ENCODE peak calls at places on chromosomes 11 and 22, in six cellular contexts. Q is PC-3; B is fibroblast of lung; I is ovary; U is CD8-positive, alpha-beta memory T cell; H is thyroid gland. J is an unnamed sample.

GRCh38 chr11:134536677-134537076 is 124.6 kb upstream of the B3GAT1 start:
- DNase-seq in Q (no peak), B (no peak), I (no peak), U (no peak), H (no peak), J (no peak)

GRCh38 chr11:12727556-12728070 is 53.4 kb downstream of the TEAD1 start:
- DNase-seq in Q (no peak), B (peak; percentile 67), I (no peak), U (no peak), H (no peak), J (no peak)

GRCh38 chr11:11218287-11218986 is 134.6 kb downstream of the CSNK2A3 start:
- DNase-seq in Q (peak; percentile 20), B (no peak), I (no peak), U (no peak), H (peak; percentile 90), J (no peak)

GRCh38 chr11:103631841-103632240 is 404.6 kb upstream of the DDI1 start:
- DNase-seq in Q (peak; percentile 48), B (peak; percentile 56), I (no peak), U (no peak), H (no peak), J (no peak)

GRCh38 chr11:112852141-112852853 is 108.9 kb upstream of the NCAM1 start:
- DNase-seq in Q (peak; percentile 28), B (peak; percentile 7), I (no peak), U (no peak), H (no peak), J (no peak)

GRCh38 chr22:23370251-23370650 is 189.9 kb downstream of the BCR start:
- DNase-seq in Q (no peak), B (no peak), I (no peak), U (no peak), H (no peak), J (no peak)

GRCh38 chr22:28883917-28884753 is 763 bp downstream of the ZNRF3 start:
- DNase-seq in Q (peak; percentile 32), B (peak; percentile 33), I (peak; percentile 55), U (peak; percentile 28), H (peak; percentile 55), J (no peak)

GRCh38 chr11:44592125-44592643 is 26.7 kb downstream of the CD82 start:
- DNase-seq in Q (no peak), B (peak; percentile 79), I (peak; percentile 63), U (no peak), H (peak; percentile 23), J (peak; percentile 59)

GRCh38 chr11:12541588-12542151 is 132.6 kb upstream of the TEAD1 start:
- DNase-seq in Q (no peak), B (no peak), I (no peak), U (no peak), H (no peak), J (no peak)

GRCh38 chr11:27395556-27396258 is 32.7 kb upstream of the CCDC34 start:
- DNase-seq in Q (peak; percentile 65), B (peak; percentile 14), I (no peak), U (no peak), H (peak; percentile 44), J (no peak)

GRCh38 chr11:11279956-11280689 is 72.9 kb downstream of the CSNK2A3 start:
- DNase-seq in Q (peak; percentile 53), B (peak; percentile 42), I (no peak), U (no peak), H (no peak), J (no peak)

GRCh38 chr11:1600626-1601025 is 2.5 kb upstream of the KRTAP5-2 start:
- DNase-seq in Q (no peak), B (no peak), I (no peak), U (no peak), H (no peak), J (no peak)

GRCh38 chr11:57491371-57492061 is 24.0 kb downstream of the SLC43A1 start:
- DNase-seq in Q (no peak), B (peak; percentile 34), I (no peak), U (peak; percentile 40), H (no peak), J (no peak)

GRCh38 chr11:127106142-127106541 is 105.6 kb upstream of the KIRREL3 start:
- DNase-seq in Q (no peak), B (no peak), I (no peak), U (no peak), H (peak; percentile 41), J (no peak)

GRCh38 chr11:75894036-75894585 is 79.1 kb downstream of the UVRAG start:
- DNase-seq in Q (no peak), B (no peak), I (no peak), U (no peak), H (no peak), J (no peak)

GRCh38 chr11:29125621-29126020 is 891.2 kb downstream of the KCNA4 start:
- DNase-seq in Q (no peak), B (no peak), I (no peak), U (no peak), H (no peak), J (no peak)

GRCh38 chr11:10023202-10023601 is 270.8 kb downstream of the SBF2 start:
- DNase-seq in Q (no peak), B (no peak), I (no peak), U (no peak), H (no peak), J (no peak)

GRCh38 chr22:36486619-36487384 is 5.4 kb upstream of the TXN2 start:
- DNase-seq in Q (peak; percentile 56), B (peak; percentile 61), I (no peak), U (peak; percentile 50), H (peak; percentile 58), J (no peak)

DNA sequence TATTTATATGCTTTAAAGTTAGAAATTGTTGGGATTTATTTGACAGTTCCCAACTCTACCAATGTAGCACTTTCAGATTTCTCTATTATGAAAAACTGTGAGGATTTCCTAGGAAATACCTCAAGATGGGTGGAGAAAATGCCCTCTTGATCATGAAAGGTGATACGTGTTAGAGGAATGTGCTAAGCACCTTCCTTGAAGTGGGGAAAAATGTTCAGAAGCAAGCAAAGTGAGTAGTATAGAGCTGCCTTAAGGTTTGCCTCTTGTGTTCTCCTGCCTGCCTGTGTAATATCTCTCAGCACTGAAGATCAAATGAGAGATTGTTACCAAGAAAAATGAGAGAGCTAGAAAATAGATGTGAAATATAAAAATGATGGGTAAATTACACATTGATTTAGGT is 58.2 kb downstream of the YAP1 start:
- DNase-seq in Q (peak; percentile 67), B (no peak), I (no peak), U (no peak), H (no peak), J (no peak)
- H3K4me1 ChIP-seq in Q (peaks cover 51% of the 10 kb centered on the region), B (peaks cover 23% of the 10 kb centered on the region), I (peaks cover 3% of the 10 kb centered on the region), U (no peaks in the 10 kb centered on the region), H (peaks cover 57% of the 10 kb centered on the region), J (peaks cover 59% of the 10 kb centered on the region)

GRCh38 chr22:38067771-38068360 is 10.7 kb downstream of the PICK1 start:
- DNase-seq in Q (no peak), B (no peak), I (no peak), U (no peak), H (no peak), J (no peak)
- H3K36me3 ChIP-seq in Q (peaks cover 4% of the 10 kb centered on the region), B (no peaks in the 10 kb centered on the region), I (peaks cover 2% of the 10 kb centered on the region), U (peaks cover 10% of the 10 kb centered on the region), H (peaks cover 62% of the 10 kb centered on the region), J (peaks cover 32% of the 10 kb centered on the region)

DNA sequence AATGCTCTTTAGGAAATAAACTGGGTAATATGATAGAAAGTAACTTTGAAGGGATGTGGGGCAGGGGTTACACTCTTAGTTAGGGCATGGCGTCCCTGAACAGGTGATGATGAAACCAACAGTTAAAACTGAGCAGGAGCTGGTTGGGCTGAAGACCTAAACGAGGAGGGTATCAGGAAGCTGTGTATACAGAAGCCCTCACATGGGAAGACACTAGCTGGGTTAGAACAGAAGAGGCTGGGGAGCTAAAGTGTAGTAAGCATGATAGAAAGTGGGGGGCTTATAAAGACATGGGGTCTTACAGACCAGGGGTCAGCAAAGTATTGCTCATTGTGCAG is 5.2 kb upstream of the CRTAM start:
- DNase-seq in Q (no peak), B (no peak), I (no peak), U (no peak), H (no peak), J (no peak)
- H3K27ac ChIP-seq in Q (no peak overlapping the region), B (no peak overlapping the region), I (no peak overlapping the region), U (no peak overlapping the region), H (no peak overlapping the region), J (no peak overlapping the region)

DNA sequence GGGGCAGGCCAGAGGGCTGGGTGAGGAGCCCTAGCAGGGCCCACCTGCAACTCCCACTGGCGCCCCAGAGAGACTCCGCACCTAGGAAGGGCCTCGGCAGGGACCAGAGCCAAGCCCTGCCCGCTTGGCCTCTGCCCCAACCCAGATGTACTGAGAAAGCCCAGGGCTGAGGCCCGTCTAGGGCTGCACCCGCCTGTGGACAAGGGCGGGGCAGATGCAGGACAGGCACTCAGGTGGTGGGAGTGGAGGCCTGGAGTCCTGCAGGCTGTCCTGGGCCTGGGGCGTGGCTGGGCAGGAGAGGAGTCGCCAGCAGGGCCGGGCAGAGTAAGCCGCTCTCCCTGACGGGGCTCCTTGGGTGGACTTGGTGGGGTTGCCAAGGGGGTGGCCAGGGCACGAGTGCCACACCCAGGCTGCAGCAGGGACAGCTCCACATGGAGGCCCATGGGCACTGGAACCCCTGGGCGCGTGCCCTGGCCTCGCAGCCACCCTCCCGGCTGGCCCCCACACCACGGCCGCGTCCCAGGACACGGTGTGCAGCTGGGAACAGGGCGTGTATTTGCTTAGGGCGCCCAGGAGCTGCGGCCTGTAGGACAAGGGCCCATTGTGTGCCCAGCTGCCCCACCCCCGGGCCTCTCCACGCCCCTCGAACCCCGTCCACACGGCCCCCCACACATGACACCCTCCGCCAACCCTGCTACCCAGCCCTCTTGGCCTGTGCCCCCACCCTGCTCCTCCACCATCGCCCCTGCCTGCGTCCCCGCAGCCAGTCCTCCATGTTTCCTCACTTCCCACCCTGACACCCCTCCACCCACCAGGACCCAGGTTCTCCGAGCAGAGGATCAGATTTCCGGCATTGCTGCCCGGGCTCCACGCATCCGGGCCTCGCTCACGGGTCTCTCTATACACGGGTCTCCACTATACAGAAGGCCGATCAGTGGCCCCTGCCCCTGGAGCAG is 11.3 kb upstream of the PIM3 start:
- DNase-seq in Q (peak; percentile 76), B (no peak), I (no peak), U (no peak), H (peak; percentile 96), J (no peak)
- H3K4me1 ChIP-seq in Q (peaks cover 42% of the 10 kb centered on the region), B (peaks cover 14% of the 10 kb centered on the region), I (peaks cover 6% of the 10 kb centered on the region), U (peaks cover 16% of the 10 kb centered on the region), H (peaks cover 72% of the 10 kb centered on the region), J (peaks cover 12% of the 10 kb centered on the region)

GRCh38 chr11:70364745-70365535 is 33.4 kb upstream of the CTTN start:
- DNase-seq in Q (no peak), B (no peak), I (no peak), U (peak; percentile 63), H (no peak), J (no peak)

GRCh38 chr11:70358797-70359196 is 39.5 kb upstream of the CTTN start:
- DNase-seq in Q (no peak), B (no peak), I (no peak), U (no peak), H (no peak), J (no peak)

GRCh38 chr11:70364198-70364597 is 34.1 kb upstream of the CTTN start:
- DNase-seq in Q (no peak), B (no peak), I (no peak), U (no peak), H (no peak), J (no peak)

GRCh38 chr11:70360211-70360610 is 38.1 kb upstream of the CTTN start:
- DNase-seq in Q (no peak), B (no peak), I (no peak), U (no peak), H (no peak), J (no peak)

GRCh38 chr11:70359806-70360205 is 38.5 kb upstream of the CTTN start:
- DNase-seq in Q (no peak), B (no peak), I (no peak), U (no peak), H (no peak), J (no peak)
- H3K36me3 ChIP-seq in Q (peaks cover 62% of the 10 kb centered on the region), B (peaks cover 17% of the 10 kb centered on the region), I (no peaks in the 10 kb centered on the region), U (peaks cover 30% of the 10 kb centered on the region), H (peaks cover 42% of the 10 kb centered on the region), J (peaks cover 23% of the 10 kb centered on the region)

GRCh38 chr22:41507330-41508063 is 36.8 kb downstream of the POLR3H start:
- DNase-seq in Q (no peak), B (no peak), I (no peak), U (no peak), H (no peak), J (no peak)
- H3K27ac ChIP-seq in Q (no peak overlapping the region), B (no peak overlapping the region), I (no peak overlapping the region), U (no peak overlapping the region), H (no peak overlapping the region), J (no peak overlapping the region)